ENCODE peak calls at places on chromosomes 1 and 21, in four cellular contexts. A is H9, J is IMR-90, X is H1. G is an unnamed sample.

GRCh38 chr1:183275322-183275721 is 89.3 kb downstream of the LAMC2 start:
- DNase-seq in A (peak; percentile 12), J (no peak), X (no peak), G (no peak)

GRCh38 chr1:8006037-8006963 is 19.8 kb downstream of the ERRFI1 start:
- DNase-seq in A (no peak), J (no peak), X (no peak), G (no peak)

GRCh38 chr1:147580609-147581008 is 39.3 kb downstream of the BCL9 start:
- DNase-seq in A (no peak), J (no peak), X (no peak), G (no peak)

GRCh38 chr21:23951251-23951650 is 1656.0 kb downstream of the MRPL39 start:
- DNase-seq in A (no peak), J (peak; percentile 67), X (no peak), G (no peak)

GRCh38 chr1:181134543-181135461 is 46.3 kb downstream of the IER5 start:
- DNase-seq in A (no peak), J (peak; percentile 77), X (no peak), G (no peak)

GRCh38 chr1:151976868-151977267 is 16.8 kb downstream of the S100A10 start:
- DNase-seq in A (no peak), J (peak; percentile 68), X (no peak), G (peak; percentile 78)

GRCh38 chr1:42966688-42967609 is 8.3 kb upstream of the SLC2A1 start:
- DNase-seq in A (peak; percentile 92), J (peak; percentile 96), X (peak; percentile 63), G (peak; percentile 94)

GRCh38 chr1:211378844-211379243 is 52.2 kb downstream of the TRAF5 start:
- DNase-seq in A (no peak), J (peak; percentile 80), X (no peak), G (peak; percentile 67)

GRCh38 chr1:38004284-38005101 is 821 bp downstream of the FHL3 start:
- DNase-seq in A (no peak), J (no peak), X (peak; percentile 53), G (peak; percentile 38)

GRCh38 chr1:25245809-25246599 is 1.2 kb downstream of the RSRP1 start:
- DNase-seq in A (no peak), J (peak; percentile 33), X (no peak), G (peak; percentile 58)

GRCh38 chr1:225658041-225658440 is 5.1 kb upstream of the ENAH start:
- DNase-seq in A (no peak), J (peak; percentile 56), X (no peak), G (no peak)

GRCh38 chr1:167330601-167331293 is 110.1 kb downstream of the POU2F1 start:
- DNase-seq in A (no peak), J (no peak), X (no peak), G (no peak)
- H4K8ac ChIP-seq in A (no peak overlapping the region), J (no peak overlapping the region), X (no peak overlapping the region), G (no peak overlapping the region)

DNA sequence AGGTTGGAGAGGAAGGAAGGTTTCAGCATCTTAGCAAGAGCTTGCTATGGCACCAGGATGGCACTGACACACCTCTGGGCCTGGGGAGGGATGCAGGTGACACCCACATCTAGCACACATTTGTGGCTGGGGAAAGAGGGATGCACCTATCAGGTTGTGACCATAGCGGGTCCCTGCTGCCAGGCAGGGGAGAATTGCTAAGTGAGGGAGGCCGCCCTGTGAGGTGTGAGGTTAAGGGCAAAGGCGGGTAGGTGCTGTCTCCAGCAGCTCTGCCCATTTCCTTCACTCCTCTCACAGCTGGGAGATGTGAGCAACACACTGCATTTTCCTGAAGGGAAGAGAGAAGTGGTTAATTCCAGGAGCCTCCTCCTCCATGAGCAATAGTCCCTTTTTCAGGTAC is 83.2 kb upstream of the TLR5 start:
- DNase-seq in A (peak; percentile 17), J (no peak), X (no peak), G (no peak)
- H4K8ac ChIP-seq in A (no peak overlapping the region), J (no peak overlapping the region), X (no peak overlapping the region), G (no peak overlapping the region)

GRCh38 chr1:198496216-198497143 is 44.0 kb downstream of the ATP6V1G3 start:
- DNase-seq in A (no peak), J (peak; percentile 81), X (no peak), G (no peak)
- H4K8ac ChIP-seq in A (no peak overlapping the region), J (peak overlapping the region; percentile 84), X (no peak overlapping the region), G (no peak overlapping the region)

GRCh38 chr1:173531069-173531693 is 54.0 kb downstream of the PRDX6 start:
- DNase-seq in A (no peak), J (no peak), X (no peak), G (no peak)

GRCh38 chr1:173532237-173532636 is 55.1 kb downstream of the PRDX6 start:
- DNase-seq in A (no peak), J (no peak), X (no peak), G (no peak)

GRCh38 chr1:173536254-173536653 is 59.1 kb downstream of the PRDX6 start:
- DNase-seq in A (no peak), J (no peak), X (no peak), G (no peak)
- H4K8ac ChIP-seq in A (no peak overlapping the region), J (no peak overlapping the region), X (no peak overlapping the region), G (peak overlapping the region; percentile 13)

DNA sequence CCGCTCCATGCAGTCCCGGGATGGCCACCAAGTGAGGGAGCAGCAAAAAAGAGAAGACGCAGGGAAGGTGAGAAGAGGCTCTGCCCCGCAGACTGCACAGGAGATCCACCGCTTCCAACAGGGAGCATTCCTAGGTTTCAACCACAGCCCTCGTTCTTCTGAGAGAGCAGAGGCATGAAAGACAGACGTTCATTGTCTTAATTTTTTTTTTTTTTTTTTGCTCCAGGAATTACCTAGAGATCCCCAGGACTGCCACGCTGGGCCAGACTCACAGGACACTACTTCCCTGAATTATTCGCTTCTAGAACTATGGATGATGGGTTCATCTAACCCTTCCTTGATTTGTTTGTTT is 33.2 kb upstream of the VASH2 start:
- DNase-seq in A (no peak), J (no peak), X (no peak), G (no peak)
- H4K8ac ChIP-seq in A (no peak overlapping the region), J (no peak overlapping the region), X (no peak overlapping the region), G (no peak overlapping the region)

G was measured in mesendoderm.